ENCODE peak calls at places on chromosomes 16 and 17, in five cellular contexts. One of them, this sample, is unnamed.

GRCh38 chr16:892536-893255 is 78.1 kb downstream of the LMF1 start:
- DNase-seq in uterus: no peak
- DNase-seq in right lobe of liver: no peak
- DNase-seq in breast epithelium: no peak
- DNase-seq in heart right ventricle: no peak
- DNase-seq in this sample: no peak

GRCh38 chr17:19579867-19580565 is 46.4 kb downstream of the SLC47A1 start:
- DNase-seq in uterus: peak
- DNase-seq in right lobe of liver: peak
- DNase-seq in breast epithelium: no peak
- DNase-seq in heart right ventricle: peak
- DNase-seq in this sample: no peak

GRCh38 chr17:5715478-5715877 is 131.2 kb upstream of the NLRP1 start:
- DNase-seq in uterus: no peak
- DNase-seq in right lobe of liver: no peak
- DNase-seq in breast epithelium: no peak
- DNase-seq in heart right ventricle: no peak
- DNase-seq in this sample: no peak

GRCh38 chr17:34169501-34169900 is 85.6 kb upstream of the CCL2 start:
- DNase-seq in uterus: no peak
- DNase-seq in right lobe of liver: no peak
- DNase-seq in breast epithelium: no peak
- DNase-seq in heart right ventricle: no peak
- DNase-seq in this sample: no peak

GRCh38 chr17:1259910-1260389 is 10.3 kb upstream of the BHLHA9 start:
- DNase-seq in uterus: no peak
- DNase-seq in right lobe of liver: no peak
- DNase-seq in breast epithelium: no peak
- DNase-seq in heart right ventricle: no peak
- DNase-seq in this sample: no peak

GRCh38 chr17:47698749-47699535 is 5.0 kb downstream of the TBKBP1 start:
- DNase-seq in uterus: peak
- DNase-seq in right lobe of liver: peak
- DNase-seq in breast epithelium: no peak
- DNase-seq in heart right ventricle: peak
- DNase-seq in this sample: peak

GRCh38 chr17:44628234-44629188 is 27.8 kb upstream of the MEIOC start:
- DNase-seq in uterus: no peak
- DNase-seq in right lobe of liver: peak
- DNase-seq in breast epithelium: no peak
- DNase-seq in heart right ventricle: peak
- DNase-seq in this sample: no peak

GRCh38 chr17:47946929-47947397 is 5.6 kb downstream of the PNPO start:
- DNase-seq in uterus: peak
- DNase-seq in right lobe of liver: peak
- DNase-seq in breast epithelium: peak
- DNase-seq in heart right ventricle: peak
- DNase-seq in this sample: peak

GRCh38 chr16:16067127-16067526 is 117.7 kb downstream of the ABCC1 start:
- DNase-seq in uterus: no peak
- DNase-seq in right lobe of liver: no peak
- DNase-seq in breast epithelium: no peak
- DNase-seq in heart right ventricle: peak
- DNase-seq in this sample: no peak

GRCh38 chr17:5705876-5706420 is 121.6 kb upstream of the NLRP1 start:
- DNase-seq in uterus: no peak
- DNase-seq in right lobe of liver: no peak
- DNase-seq in breast epithelium: no peak
- DNase-seq in heart right ventricle: no peak
- DNase-seq in this sample: no peak

GRCh38 chr17:73138541-73139138 is 26.2 kb upstream of the SSTR2 start:
- DNase-seq in uterus: no peak
- DNase-seq in right lobe of liver: no peak
- DNase-seq in breast epithelium: no peak
- DNase-seq in heart right ventricle: peak
- DNase-seq in this sample: no peak

GRCh38 chr16:11425140-11425539 is 79.9 kb downstream of the RMI2 start:
- DNase-seq in uterus: no peak
- DNase-seq in right lobe of liver: no peak
- DNase-seq in breast epithelium: no peak
- DNase-seq in heart right ventricle: no peak
- DNase-seq in this sample: no peak

GRCh38 chr16:24609740-24610420 is 70.5 kb downstream of the RBBP6 start:
- DNase-seq in uterus: peak
- DNase-seq in right lobe of liver: peak
- DNase-seq in breast epithelium: peak
- DNase-seq in heart right ventricle: peak
- DNase-seq in this sample: peak

GRCh38 chr17:9414471-9414870 is 161.1 kb downstream of the STX8 start:
- DNase-seq in uterus: no peak
- DNase-seq in right lobe of liver: no peak
- DNase-seq in breast epithelium: no peak
- DNase-seq in heart right ventricle: no peak
- DNase-seq in this sample: no peak

GRCh38 chr17:7818026-7818425 is 16.0 kb upstream of the KDM6B start:
- DNase-seq in uterus: no peak
- DNase-seq in right lobe of liver: no peak
- DNase-seq in breast epithelium: no peak
- DNase-seq in heart right ventricle: no peak
- DNase-seq in this sample: no peak

GRCh38 chr17:67733371-67733770 is 15.6 kb downstream of the NOL11 start:
- DNase-seq in uterus: no peak
- DNase-seq in right lobe of liver: no peak
- DNase-seq in breast epithelium: no peak
- DNase-seq in heart right ventricle: no peak
- DNase-seq in this sample: no peak

GRCh38 chr17:69733171-69734014 is 318.9 kb downstream of the MAP2K6 start:
- DNase-seq in uterus: no peak
- DNase-seq in right lobe of liver: no peak
- DNase-seq in breast epithelium: no peak
- DNase-seq in heart right ventricle: peak
- DNase-seq in this sample: no peak

GRCh38 chr16:71367243-71367976 is 8.9 kb downstream of the CALB2 start:
- DNase-seq in uterus: no peak
- DNase-seq in right lobe of liver: peak
- DNase-seq in breast epithelium: no peak
- DNase-seq in heart right ventricle: no peak
- DNase-seq in this sample: no peak

GRCh38 chr16:57478396-57479024 is 7.8 kb downstream of the DOK4 start:
- DNase-seq in uterus: no peak
- DNase-seq in right lobe of liver: no peak
- DNase-seq in breast epithelium: peak
- DNase-seq in heart right ventricle: no peak
- DNase-seq in this sample: no peak

GRCh38 chr17:13601776-13602551 is at the start of gene HS3ST3A1:
- DNase-seq in uterus: peak
- DNase-seq in right lobe of liver: peak
- DNase-seq in breast epithelium: no peak
- DNase-seq in heart right ventricle: peak
- DNase-seq in this sample: peak

GRCh38 chr16:2335286-2335895 is 5.1 kb downstream of the ABCA3 start:
- DNase-seq in uterus: no peak
- DNase-seq in right lobe of liver: no peak
- DNase-seq in breast epithelium: no peak
- DNase-seq in heart right ventricle: no peak
- DNase-seq in this sample: no peak

GRCh38 chr16:50234771-50235556 is 31.4 kb upstream of the ADCY7 start:
- DNase-seq in uterus: no peak
- DNase-seq in right lobe of liver: no peak
- DNase-seq in breast epithelium: no peak
- DNase-seq in heart right ventricle: no peak
- DNase-seq in this sample: no peak

GRCh38 chr16:75012380-75013081 is 13.7 kb downstream of the ZNRF1 start:
- DNase-seq in uterus: no peak
- DNase-seq in right lobe of liver: no peak
- DNase-seq in breast epithelium: no peak
- DNase-seq in heart right ventricle: no peak
- DNase-seq in this sample: no peak

GRCh38 chr17:79612468-79613194 is 1.8 kb upstream of the RBFOX3 start:
- DNase-seq in uterus: no peak
- DNase-seq in right lobe of liver: peak
- DNase-seq in breast epithelium: no peak
- DNase-seq in heart right ventricle: no peak
- DNase-seq in this sample: no peak

GRCh38 chr17:61306003-61306402 is 93.6 kb upstream of the TBX2 start:
- DNase-seq in uterus: no peak
- DNase-seq in right lobe of liver: no peak
- DNase-seq in breast epithelium: no peak
- DNase-seq in heart right ventricle: no peak
- DNase-seq in this sample: no peak

GRCh38 chr17:310111-311010 is 42.2 kb downstream of the RPH3AL start:
- DNase-seq in uterus: no peak
- DNase-seq in right lobe of liver: peak
- DNase-seq in breast epithelium: no peak
- DNase-seq in heart right ventricle: no peak
- DNase-seq in this sample: peak

GRCh38 chr17:73232587-73233373 is 28.9 kb downstream of the CPSF4L start:
- DNase-seq in uterus: peak
- DNase-seq in right lobe of liver: peak
- DNase-seq in breast epithelium: no peak
- DNase-seq in heart right ventricle: no peak
- DNase-seq in this sample: peak

GRCh38 chr17:67633751-67634191 is 84.0 kb upstream of the NOL11 start:
- DNase-seq in uterus: peak
- DNase-seq in right lobe of liver: peak
- DNase-seq in breast epithelium: no peak
- DNase-seq in heart right ventricle: peak
- DNase-seq in this sample: no peak

GRCh38 chr17:61000911-61001310 is 323.3 kb downstream of the BCAS3 start:
- DNase-seq in uterus: no peak
- DNase-seq in right lobe of liver: no peak
- DNase-seq in breast epithelium: no peak
- DNase-seq in heart right ventricle: no peak
- DNase-seq in this sample: no peak

GRCh38 chr16:84754353-84754856 is 54.6 kb downstream of the USP10 start:
- DNase-seq in uterus: peak
- DNase-seq in right lobe of liver: no peak
- DNase-seq in breast epithelium: no peak
- DNase-seq in heart right ventricle: no peak
- DNase-seq in this sample: no peak

GRCh38 chr17:77352441-77352840 is 211.7 kb downstream of the SEC14L1 start:
- DNase-seq in uterus: no peak
- DNase-seq in right lobe of liver: no peak
- DNase-seq in breast epithelium: peak
- DNase-seq in heart right ventricle: no peak
- DNase-seq in this sample: peak

GRCh38 chr17:75854111-75854748 is 905 bp downstream of the WBP2 start:
- DNase-seq in uterus: no peak
- DNase-seq in right lobe of liver: peak
- DNase-seq in breast epithelium: no peak
- DNase-seq in heart right ventricle: no peak
- DNase-seq in this sample: no peak

GRCh38 chr16:21952040-21952792 is 945 bp upstream of the UQCRC2 start:
- DNase-seq in uterus: peak
- DNase-seq in right lobe of liver: peak
- DNase-seq in breast epithelium: peak
- DNase-seq in heart right ventricle: peak
- DNase-seq in this sample: peak

GRCh38 chr17:59347975-59348391 is 16.5 kb downstream of the YPEL2 start:
- DNase-seq in uterus: no peak
- DNase-seq in right lobe of liver: no peak
- DNase-seq in breast epithelium: no peak
- DNase-seq in heart right ventricle: no peak
- DNase-seq in this sample: no peak

GRCh38 chr16:69860233-69861231 is 90.6 kb upstream of the CLEC18A start:
- DNase-seq in uterus: no peak
- DNase-seq in right lobe of liver: no peak
- DNase-seq in breast epithelium: no peak
- DNase-seq in heart right ventricle: no peak
- DNase-seq in this sample: no peak

GRCh38 chr16:69861276-69862030 is 89.7 kb upstream of the CLEC18A start:
- DNase-seq in uterus: peak
- DNase-seq in right lobe of liver: no peak
- DNase-seq in breast epithelium: no peak
- DNase-seq in heart right ventricle: no peak
- DNase-seq in this sample: peak

GRCh38 chr16:69855587-69855986 is 93.5 kb downstream of the WWP2 start:
- DNase-seq in uterus: no peak
- DNase-seq in right lobe of liver: no peak
- DNase-seq in breast epithelium: no peak
- DNase-seq in heart right ventricle: no peak
- DNase-seq in this sample: no peak

GRCh38 chr16:69858196-69859104 is 92.7 kb upstream of the CLEC18A start:
- DNase-seq in uterus: no peak
- DNase-seq in right lobe of liver: no peak
- DNase-seq in breast epithelium: no peak
- DNase-seq in heart right ventricle: no peak
- DNase-seq in this sample: no peak

GRCh38 chr16:69859105-69859969 is 91.8 kb upstream of the CLEC18A start:
- DNase-seq in uterus: no peak
- DNase-seq in right lobe of liver: no peak
- DNase-seq in breast epithelium: no peak
- DNase-seq in heart right ventricle: peak
- DNase-seq in this sample: peak
- TF ChIP-seq CTCF in uterus: peak
- TF ChIP-seq CTCF in right lobe of liver: peak
- TF ChIP-seq CTCF in breast epithelium: no peak
- TF ChIP-seq CTCF in heart right ventricle: peak
- TF ChIP-seq CTCF in this sample: no peak

GRCh38 chr16:31188450-31189411 is 8.8 kb downstream of the FUS start:
- DNase-seq in uterus: no peak
- DNase-seq in right lobe of liver: no peak
- DNase-seq in breast epithelium: no peak
- DNase-seq in heart right ventricle: no peak
- DNase-seq in this sample: no peak
- H3K4me3 ChIP-seq in uterus: no peak
- H3K4me3 ChIP-seq in right lobe of liver: no peak
- H3K4me3 ChIP-seq in breast epithelium: no peak
- H3K4me3 ChIP-seq in heart right ventricle: no peak
- H3K4me3 ChIP-seq in this sample: no peak

GRCh38 chr16:80298676-80299075 is 242.1 kb upstream of the DYNLRB2 start:
- DNase-seq in uterus: no peak
- DNase-seq in right lobe of liver: no peak
- DNase-seq in breast epithelium: no peak
- DNase-seq in heart right ventricle: no peak
- DNase-seq in this sample: no peak
- TF ChIP-seq CTCF in uterus: no peak
- TF ChIP-seq CTCF in right lobe of liver: no peak
- TF ChIP-seq CTCF in breast epithelium: no peak
- TF ChIP-seq CTCF in heart right ventricle: no peak
- TF ChIP-seq CTCF in this sample: no peak

GRCh38 chr16:86665319-86665675 is 86.9 kb downstream of the FOXL1 start:
- DNase-seq in uterus: no peak
- DNase-seq in right lobe of liver: no peak
- DNase-seq in breast epithelium: no peak
- DNase-seq in heart right ventricle: no peak
- DNase-seq in this sample: no peak
- H3K4me3 ChIP-seq in uterus: no peak
- H3K4me3 ChIP-seq in right lobe of liver: no peak
- H3K4me3 ChIP-seq in breast epithelium: no peak
- H3K4me3 ChIP-seq in heart right ventricle: no peak
- H3K4me3 ChIP-seq in this sample: no peak

This sample was measured in mucosa of descending colon.